ENCODE peak calls at places on chromosomes 1 and 21, in seven cellular contexts. One of them, this sample, is unnamed.

GRCh38 chr21:45257673-45258341 is 29.9 kb downstream of the POFUT2 start:
- DNase-seq in ascending aorta: peak; percentile 64
- DNase-seq in hypothalamus: no peak
- DNase-seq in NCI-H1105 treated with DMSO at 0.1 percent for 48 hours: no peak
- DNase-seq in A549: no peak
- DNase-seq in neural progenitor cell: peak; percentile 33
- DNase-seq in activated CD4-positive, alpha-beta T cell treated with anti-CD3 and anti-CD28 coated beads, Interleukin-2, amount 50 U/mL, for 4 hours: no peak
- DNase-seq in this sample: no peak

GRCh38 chr1:106534612-106535011 is 521.9 kb upstream of the PRMT6 start:
- DNase-seq in ascending aorta: no peak
- DNase-seq in hypothalamus: no peak
- DNase-seq in NCI-H1105 treated with DMSO at 0.1 percent for 48 hours: no peak
- DNase-seq in A549: no peak
- DNase-seq in neural progenitor cell: peak; percentile 10
- DNase-seq in activated CD4-positive, alpha-beta T cell treated with anti-CD3 and anti-CD28 coated beads, Interleukin-2, amount 50 U/mL, for 4 hours: no peak
- DNase-seq in this sample: no peak

GRCh38 chr1:212980123-212980800 is 29.9 kb downstream of the VASH2 start:
- DNase-seq in ascending aorta: no peak
- DNase-seq in hypothalamus: no peak
- DNase-seq in NCI-H1105 treated with DMSO at 0.1 percent for 48 hours: no peak
- DNase-seq in A549: no peak
- DNase-seq in neural progenitor cell: peak; percentile 76
- DNase-seq in activated CD4-positive, alpha-beta T cell treated with anti-CD3 and anti-CD28 coated beads, Interleukin-2, amount 50 U/mL, for 4 hours: no peak
- DNase-seq in this sample: no peak

GRCh38 chr1:102252731-102253360 is 256.1 kb upstream of the OLFM3 start:
- DNase-seq in ascending aorta: no peak
- DNase-seq in hypothalamus: no peak
- DNase-seq in NCI-H1105 treated with DMSO at 0.1 percent for 48 hours: no peak
- DNase-seq in A549: no peak
- DNase-seq in neural progenitor cell: no peak
- DNase-seq in activated CD4-positive, alpha-beta T cell treated with anti-CD3 and anti-CD28 coated beads, Interleukin-2, amount 50 U/mL, for 4 hours: no peak
- DNase-seq in this sample: no peak

GRCh38 chr1:39901486-39902120 is at the start of gene MYCL:
- DNase-seq in ascending aorta: peak; percentile 69
- DNase-seq in hypothalamus: peak; percentile 74
- DNase-seq in NCI-H1105 treated with DMSO at 0.1 percent for 48 hours: peak; percentile 98
- DNase-seq in A549: peak; percentile 72
- DNase-seq in neural progenitor cell: peak; percentile 95
- DNase-seq in activated CD4-positive, alpha-beta T cell treated with anti-CD3 and anti-CD28 coated beads, Interleukin-2, amount 50 U/mL, for 4 hours: peak; percentile 51
- DNase-seq in this sample: peak; percentile 55

GRCh38 chr1:192448026-192448578 is 127.5 kb upstream of the RGS1 start:
- DNase-seq in ascending aorta: no peak
- DNase-seq in hypothalamus: no peak
- DNase-seq in NCI-H1105 treated with DMSO at 0.1 percent for 48 hours: no peak
- DNase-seq in A549: no peak
- DNase-seq in neural progenitor cell: no peak
- DNase-seq in activated CD4-positive, alpha-beta T cell treated with anti-CD3 and anti-CD28 coated beads, Interleukin-2, amount 50 U/mL, for 4 hours: no peak
- DNase-seq in this sample: no peak

GRCh38 chr1:48214820-48215219 is 7.7 kb upstream of the SLC5A9 start:
- DNase-seq in ascending aorta: no peak
- DNase-seq in hypothalamus: no peak
- DNase-seq in NCI-H1105 treated with DMSO at 0.1 percent for 48 hours: no peak
- DNase-seq in A549: no peak
- DNase-seq in neural progenitor cell: no peak
- DNase-seq in activated CD4-positive, alpha-beta T cell treated with anti-CD3 and anti-CD28 coated beads, Interleukin-2, amount 50 U/mL, for 4 hours: no peak
- DNase-seq in this sample: no peak

GRCh38 chr1:36321119-36321951 is 2.1 kb downstream of the EVA1B start:
- DNase-seq in ascending aorta: peak; percentile 90
- DNase-seq in hypothalamus: no peak
- DNase-seq in NCI-H1105 treated with DMSO at 0.1 percent for 48 hours: peak; percentile 33
- DNase-seq in A549: no peak
- DNase-seq in neural progenitor cell: peak; percentile 89
- DNase-seq in activated CD4-positive, alpha-beta T cell treated with anti-CD3 and anti-CD28 coated beads, Interleukin-2, amount 50 U/mL, for 4 hours: no peak
- DNase-seq in this sample: peak; percentile 18

GRCh38 chr1:41683681-41684500 is 199.4 kb upstream of the EDN2 start:
- DNase-seq in ascending aorta: no peak
- DNase-seq in hypothalamus: no peak
- DNase-seq in NCI-H1105 treated with DMSO at 0.1 percent for 48 hours: no peak
- DNase-seq in A549: no peak
- DNase-seq in neural progenitor cell: no peak
- DNase-seq in activated CD4-positive, alpha-beta T cell treated with anti-CD3 and anti-CD28 coated beads, Interleukin-2, amount 50 U/mL, for 4 hours: no peak
- DNase-seq in this sample: no peak